ENCODE peak calls at places on chromosomes 16 and 17, in six cellular contexts. One of them, this sample, is unnamed.

GRCh38 chr17:385195-385835 is 32.7 kb upstream of the RPH3AL start:
- DNase-seq in CD8-positive, alpha-beta memory T cell: no peak
- DNase-seq in iris pigment epithelial cell: no peak
- DNase-seq in H54: no peak
- DNase-seq in HCEC 1CT: no peak
- DNase-seq in adrenal gland: peak
- DNase-seq in this sample: peak

GRCh38 chr17:66843606-66844005 is 8.7 kb downstream of the CACNG5 start:
- DNase-seq in HCEC 1CT: no peak
- DNase-seq in adrenal gland: no peak
- DNase-seq in iris pigment epithelial cell: no peak
- DNase-seq in CD8-positive, alpha-beta memory T cell: no peak
- DNase-seq in H54: no peak
- DNase-seq in this sample: peak

GRCh38 chr17:12256380-12256995 is 235.8 kb downstream of the MAP2K4 start:
- DNase-seq in CD8-positive, alpha-beta memory T cell: no peak
- DNase-seq in adrenal gland: peak
- DNase-seq in HCEC 1CT: peak
- DNase-seq in iris pigment epithelial cell: peak
- DNase-seq in H54: peak
- DNase-seq in this sample: no peak

GRCh38 chr17:8680402-8680801 is 49.9 kb upstream of the MYH10 start:
- DNase-seq in H54: no peak
- DNase-seq in iris pigment epithelial cell: no peak
- DNase-seq in HCEC 1CT: no peak
- DNase-seq in adrenal gland: no peak
- DNase-seq in CD8-positive, alpha-beta memory T cell: no peak
- DNase-seq in this sample: no peak

GRCh38 chr16:89504061-89504460 is 4.1 kb upstream of the SPG7 start:
- DNase-seq in HCEC 1CT: no peak
- DNase-seq in iris pigment epithelial cell: no peak
- DNase-seq in H54: no peak
- DNase-seq in adrenal gland: no peak
- DNase-seq in CD8-positive, alpha-beta memory T cell: no peak
- DNase-seq in this sample: no peak

GRCh38 chr16:68283840-68284595 is 19.7 kb downstream of the SLC7A6 start:
- DNase-seq in HCEC 1CT: no peak
- DNase-seq in CD8-positive, alpha-beta memory T cell: no peak
- DNase-seq in adrenal gland: no peak
- DNase-seq in H54: no peak
- DNase-seq in iris pigment epithelial cell: no peak
- DNase-seq in this sample: peak

GRCh38 chr17:67974186-67974585 is 22.1 kb downstream of the C17orf58 start:
- DNase-seq in iris pigment epithelial cell: no peak
- DNase-seq in H54: no peak
- DNase-seq in HCEC 1CT: no peak
- DNase-seq in adrenal gland: no peak
- DNase-seq in CD8-positive, alpha-beta memory T cell: no peak
- DNase-seq in this sample: no peak

GRCh38 chr17:56595831-56596740 is 2.6 kb downstream of the NOG start:
- DNase-seq in adrenal gland: peak
- DNase-seq in iris pigment epithelial cell: peak
- DNase-seq in CD8-positive, alpha-beta memory T cell: no peak
- DNase-seq in H54: peak
- DNase-seq in HCEC 1CT: peak
- DNase-seq in this sample: no peak

GRCh38 chr17:19727466-19728113 is 11.2 kb upstream of the SLC47A2 start:
- DNase-seq in H54: no peak
- DNase-seq in iris pigment epithelial cell: peak
- DNase-seq in CD8-positive, alpha-beta memory T cell: no peak
- DNase-seq in HCEC 1CT: peak
- DNase-seq in adrenal gland: peak
- DNase-seq in this sample: peak

GRCh38 chr16:87107221-87107620 is 210.0 kb downstream of the C16orf95 start:
- DNase-seq in adrenal gland: no peak
- DNase-seq in CD8-positive, alpha-beta memory T cell: no peak
- DNase-seq in H54: no peak
- DNase-seq in HCEC 1CT: no peak
- DNase-seq in iris pigment epithelial cell: no peak
- DNase-seq in this sample: no peak

GRCh38 chr17:45905812-45906211 is 11.5 kb downstream of the MAPT start:
- DNase-seq in iris pigment epithelial cell: no peak
- DNase-seq in HCEC 1CT: no peak
- DNase-seq in H54: no peak
- DNase-seq in CD8-positive, alpha-beta memory T cell: no peak
- DNase-seq in adrenal gland: no peak
- DNase-seq in this sample: no peak

GRCh38 chr17:12693640-12694039 is 27.9 kb downstream of the MYOCD start:
- DNase-seq in CD8-positive, alpha-beta memory T cell: no peak
- DNase-seq in H54: no peak
- DNase-seq in HCEC 1CT: no peak
- DNase-seq in iris pigment epithelial cell: peak
- DNase-seq in adrenal gland: no peak
- DNase-seq in this sample: no peak

GRCh38 chr16:65809627-65810026 is 556.9 kb upstream of the CDH5 start:
- DNase-seq in H54: no peak
- DNase-seq in CD8-positive, alpha-beta memory T cell: no peak
- DNase-seq in iris pigment epithelial cell: no peak
- DNase-seq in adrenal gland: no peak
- DNase-seq in HCEC 1CT: no peak
- DNase-seq in this sample: no peak

GRCh38 chr17:41527076-41528023 is 758 bp downstream of the KRT19 start:
- DNase-seq in adrenal gland: no peak
- DNase-seq in CD8-positive, alpha-beta memory T cell: no peak
- DNase-seq in HCEC 1CT: no peak
- DNase-seq in iris pigment epithelial cell: no peak
- DNase-seq in H54: no peak
- DNase-seq in this sample: no peak